ENCODE peak calls at places on chromosomes 2 and 18, in eight cellular contexts. L is NCI-H1694 treated with DMSO at 0.1 percent for 48 hours; B is NCI-H2081; A is activated CD4-positive, alpha-beta T cell treated with anti-CD3 and anti-CD28 coated beads for 1 hour; O is heart right ventricle; Y is kidney glomerular epithelial cell; F is CD4-positive, alpha-beta memory T cell; Q is NCI-H748 treated with DMSO at 0.1 percent for 48 hours. I is an unnamed sample.

GRCh38 chr2:44778221-44778654 is 163.3 kb upstream of the SIX3 start:
- DNase-seq in L (no peak), Y (no peak), A (no peak), Q (peak), O (no peak), B (no peak), F (no peak), I (no peak)

GRCh38 chr2:232372231-232373208 is 6.0 kb upstream of the ALPP start:
- DNase-seq in Q (no peak), F (no peak), O (no peak), B (no peak), L (no peak), Y (no peak), A (no peak), I (no peak)

GRCh38 chr2:164896226-164896625 is 54.6 kb upstream of the COBLL1 start:
- DNase-seq in A (no peak), O (no peak), Q (no peak), B (no peak), L (no peak), F (no peak), Y (no peak), I (no peak)

GRCh38 chr2:47520825-47521665 is 118.1 kb downstream of the MSH2 start:
- DNase-seq in Y (peak), F (peak), Q (peak), L (peak), A (peak), O (peak), B (peak), I (peak)

GRCh38 chr2:527581-527980 is 149.6 kb downstream of the TMEM18 start:
- DNase-seq in B (no peak), F (no peak), Y (no peak), O (no peak), L (no peak), Q (no peak), A (no peak), I (no peak)

GRCh38 chr2:130743278-130743677 is 12.1 kb upstream of the AMER3 start:
- DNase-seq in F (no peak), O (no peak), Y (no peak), A (no peak), Q (no peak), L (no peak), B (no peak), I (no peak)

GRCh38 chr18:413263-413662 is 87.2 kb downstream of the COLEC12 start:
- DNase-seq in Q (no peak), Y (no peak), F (no peak), O (no peak), B (no peak), L (no peak), A (no peak), I (no peak)

GRCh38 chr2:56313541-56313940 is 129.8 kb downstream of the CCDC85A start:
- DNase-seq in B (peak), L (no peak), Y (no peak), F (no peak), Q (no peak), O (no peak), A (no peak), I (no peak)

GRCh38 chr2:63104482-63104881 is 53.9 kb downstream of the OTX1 start:
- DNase-seq in L (no peak), Q (no peak), O (no peak), Y (no peak), F (no peak), B (no peak), A (no peak), I (no peak)

GRCh38 chr2:69490486-69490885 is 53.3 kb upstream of the NFU1 start:
- DNase-seq in F (peak), O (no peak), B (no peak), Q (no peak), A (no peak), Y (no peak), L (no peak), I (no peak)

GRCh38 chr2:32946314-32947075 is at the start of gene LTBP1:
- DNase-seq in B (peak), Y (peak), A (peak), F (peak), Q (no peak), L (peak), O (peak), I (peak)

GRCh38 chr2:161107265-161107664 is 53.0 kb upstream of the TANK start:
- DNase-seq in F (no peak), B (no peak), Y (no peak), Q (no peak), L (no peak), A (no peak), O (no peak), I (no peak)

GRCh38 chr2:88053301-88053700 is 2.3 kb downstream of the KRCC1 start:
- DNase-seq in A (no peak), Y (no peak), Q (no peak), O (no peak), B (no peak), F (no peak), L (no peak), I (no peak)

GRCh38 chr2:16100006-16100405 is 159.7 kb downstream of the MYCN start:
- DNase-seq in F (no peak), Y (no peak), O (no peak), L (no peak), B (no peak), A (no peak), Q (no peak), I (no peak)

GRCh38 chr2:10043256-10043905 is at the start of gene KLF11:
- DNase-seq in L (peak), Q (peak), B (peak), A (peak), Y (peak), O (peak), F (peak), I (peak)

GRCh38 chr2:19775315-19775714 is 126.5 kb downstream of the TTC32 start:
- DNase-seq in Q (no peak), L (no peak), A (no peak), F (no peak), Y (no peak), B (no peak), O (no peak), I (no peak)

GRCh38 chr2:210157546-210157945 is 13.7 kb downstream of the KANSL1L start:
- DNase-seq in B (no peak), Q (no peak), Y (no peak), O (no peak), L (no peak), A (no peak), F (no peak), I (no peak)

GRCh38 chr2:120445431-120446143 is 99.7 kb downstream of the INHBB start:
- DNase-seq in Q (no peak), F (no peak), Y (peak), B (no peak), O (no peak), L (no peak), A (no peak), I (no peak)

I was measured in activated B cell treated with CpG ODN at 0.5 μM for 24 hours.